ENCODE peak calls at places on chromosomes 5 and 9, in four cellular contexts. X is SK-N-SH, F is K562, Z is HepG2. D is an unnamed sample.

GRCh38 chr5:42854795-42855194 is 43.1 kb upstream of the SELENOP start:
- DNase-seq in X (no peak), F (no peak), Z (peak; percentile 77), D (no peak)

GRCh38 chr9:21096172-21096900 is 18.6 kb upstream of the IFNB1 start:
- DNase-seq in X (no peak), F (no peak), Z (no peak), D (peak; percentile 46)

GRCh38 chr9:95729066-95729465 is 146.4 kb upstream of the ERCC6L2 start:
- DNase-seq in X (no peak), F (no peak), Z (no peak), D (no peak)

GRCh38 chr5:171595401-171595800 is 176.0 kb downstream of the FGF18 start:
- DNase-seq in X (no peak), F (no peak), Z (no peak), D (no peak)

GRCh38 chr9:128808543-128808942 is 9.8 kb upstream of the ENDOG start:
- DNase-seq in X (no peak), F (no peak), Z (no peak), D (no peak)

GRCh38 chr5:54580997-54581741 is 63.6 kb downstream of the SNX18 start:
- DNase-seq in X (no peak), F (no peak), Z (no peak), D (no peak)

GRCh38 chr9:116641292-116642059 is 45.6 kb upstream of the TRIM32 start:
- DNase-seq in X (no peak), F (no peak), Z (no peak), D (no peak)

GRCh38 chr5:143871672-143872071 is 59.7 kb downstream of the HMHB1 start:
- DNase-seq in X (no peak), F (no peak), Z (no peak), D (no peak)

GRCh38 chr5:98840946-98841345 is 67.5 kb downstream of the RGMB start:
- DNase-seq in X (no peak), F (no peak), Z (no peak), D (no peak)

GRCh38 chr9:21744874-21745273 is 57.6 kb upstream of the MTAP start:
- DNase-seq in X (no peak), F (no peak), Z (no peak), D (no peak)

GRCh38 chr5:1153428-1153827 is 41.6 kb upstream of the SLC12A7 start:
- DNase-seq in X (no peak), F (no peak), Z (no peak), D (no peak)

GRCh38 chr5:135490245-135491037 is 38.3 kb upstream of the TIFAB start:
- DNase-seq in X (no peak), F (no peak), Z (no peak), D (no peak)

GRCh38 chr5:135491038-135491551 is 38.9 kb upstream of the TIFAB start:
- DNase-seq in X (no peak), F (no peak), Z (no peak), D (no peak)

GRCh38 chr5:135493406-135494180 is 41.4 kb upstream of the TIFAB start:
- DNase-seq in X (no peak), F (no peak), Z (no peak), D (no peak)

GRCh38 chr5:135492319-135492626 is 40.1 kb upstream of the TIFAB start:
- DNase-seq in X (no peak), F (no peak), Z (no peak), D (no peak)

GRCh38 chr5:135491552-135492318 is 39.6 kb upstream of the TIFAB start:
- DNase-seq in X (peak; percentile 71), F (peak; percentile 50), Z (peak; percentile 47), D (no peak)
- H3K4me2 ChIP-seq in X (no peak overlapping the region), F (no peak overlapping the region), Z (peak overlapping the region; percentile 52), D (no peak overlapping the region)

GRCh38 chr9:6123402-6123801 is 92.2 kb upstream of the IL33 start:
- DNase-seq in X (no peak), F (no peak), Z (no peak), D (no peak)

GRCh38 chr9:6128030-6128429 is 87.6 kb upstream of the IL33 start:
- DNase-seq in X (no peak), F (no peak), Z (no peak), D (no peak)

GRCh38 chr9:6121707-6122106 is 93.9 kb upstream of the IL33 start:
- DNase-seq in X (no peak), F (no peak), Z (no peak), D (no peak)

DNA sequence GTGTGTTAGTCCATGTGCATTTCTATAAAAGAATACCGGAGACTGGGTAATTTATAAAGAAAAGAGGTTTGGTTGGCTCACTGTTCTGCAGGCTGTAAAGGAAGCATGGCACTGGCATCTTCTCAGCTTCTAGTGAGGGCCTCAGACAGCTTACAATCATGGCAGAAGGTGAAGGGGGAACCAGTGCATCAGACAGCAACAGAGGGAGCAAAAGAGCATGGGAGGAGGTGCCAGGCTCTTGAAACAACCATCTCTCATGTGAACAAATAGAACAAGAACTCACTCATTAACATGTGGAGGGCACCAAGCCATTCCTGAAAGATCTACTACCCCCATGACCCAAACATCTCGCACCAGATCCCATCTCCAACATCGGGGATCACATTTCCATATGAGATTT is 89.2 kb upstream of the IL33 start:
- DNase-seq in X (no peak), F (no peak), Z (no peak), D (no peak)
- TF ChIP-seq NFIC in X (no peak), F (no peak), Z (no peak), D (no peak)

GRCh38 chr9:87615547-87616148 is 110.3 kb upstream of the CTSL start:
- DNase-seq in X (no peak), F (no peak), Z (no peak), D (no peak)
- H3K4me2 ChIP-seq in X (no peak overlapping the region), F (no peak overlapping the region), Z (no peak overlapping the region), D (no peak overlapping the region)

DNA sequence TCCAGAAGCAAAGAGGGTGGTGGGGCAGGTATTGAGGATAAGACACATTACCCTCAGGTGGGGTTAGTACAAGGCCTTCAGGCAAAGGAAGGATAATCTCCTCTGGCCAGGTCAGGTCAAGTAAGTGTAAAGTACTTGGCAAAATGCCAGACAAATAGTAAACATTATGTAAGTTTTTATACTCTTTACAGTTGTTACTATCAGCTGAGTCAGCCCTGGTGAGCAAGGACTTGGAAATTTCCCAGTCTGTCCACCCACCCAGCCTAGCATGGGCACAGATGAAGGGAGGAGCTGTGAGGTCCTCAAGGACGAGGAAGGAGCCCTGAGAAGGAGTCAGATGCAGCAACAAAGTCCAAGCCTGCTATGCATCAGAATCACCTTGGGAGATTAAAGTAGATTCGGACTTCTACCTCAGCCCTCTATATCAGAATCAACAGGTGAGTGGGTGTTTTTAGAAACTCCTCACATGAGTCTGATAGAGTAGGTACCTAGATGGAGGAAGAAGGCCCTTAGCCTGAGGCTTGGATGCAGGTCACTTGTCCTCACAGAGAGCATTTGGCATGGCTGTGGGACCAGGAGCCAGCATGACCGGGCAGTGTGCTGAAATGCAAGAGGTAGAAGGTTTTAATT is 50.2 kb upstream of the BARX1 start:
- DNase-seq in X (no peak), F (no peak), Z (no peak), D (no peak)
- TF ChIP-seq NFIC in X (no peak), F (peak; percentile 96), Z (no peak), D (no peak)

D was measured in GM12878.